ENCODE peak calls at places on chromosomes 4 and X, in ten cellular contexts. I is COLO829; B is right atrium auricular region; P is fibroblast of mammary gland; O is ecto neural progenitor cell; Y is dorsolateral prefrontal cortex; A is NCI-H2171 treated with DMSO at 0.1 percent for 48 hours; T is CD4-positive, CD25-positive, alpha-beta regulatory T cell; U is hepatocyte; M is brain microvascular endothelial cell. X is an unnamed sample.

GRCh38 chrX:78375894-78376293 is 48.5 kb upstream of the CYSLTR1 start:
- DNase-seq in I (no peak), B (no peak), P (no peak), O (no peak), Y (no peak), A (no peak), T (no peak), U (peak; percentile 9), M (no peak), X (peak; percentile 11)

GRCh38 chr4:17595471-17596005 is 18.5 kb downstream of the LAP3 start:
- DNase-seq in I (no peak), B (no peak), P (no peak), O (no peak), Y (no peak), A (no peak), T (no peak), U (no peak), M (no peak), X (no peak)

GRCh38 chrX:54950730-54951375 is 30.2 kb downstream of the TRO start:
- DNase-seq in I (no peak), B (no peak), P (no peak), O (no peak), Y (no peak), A (peak; percentile 18), T (no peak), U (no peak), M (no peak), X (no peak)

GRCh38 chr4:13706716-13707115 is 79.2 kb upstream of the BOD1L1 start:
- DNase-seq in I (no peak), B (no peak), P (no peak), O (no peak), Y (no peak), A (no peak), T (no peak), U (no peak), M (no peak), X (no peak)

GRCh38 chrX:17242470-17242869 is 132.5 kb upstream of the NHS start:
- DNase-seq in I (no peak), B (peak; percentile 59), P (peak; percentile 61), O (peak; percentile 52), Y (no peak), A (peak; percentile 65), T (peak; percentile 1), U (peak; percentile 62), M (peak; percentile 50), X (peak; percentile 7)

GRCh38 chr4:186651624-186652023 is 72.0 kb downstream of the FAT1 start:
- DNase-seq in I (no peak), B (peak; percentile 77), P (no peak), O (peak; percentile 51), Y (peak; percentile 73), A (no peak), T (no peak), U (peak; percentile 60), M (peak; percentile 72), X (no peak)

GRCh38 chr4:150280081-150280950 is 202.1 kb downstream of the DCLK2 start:
- DNase-seq in I (peak; percentile 30), B (no peak), P (peak; percentile 83), O (no peak), Y (no peak), A (no peak), T (no peak), U (peak; percentile 11), M (peak; percentile 88), X (no peak)

GRCh38 chr4:117417856-117418255 is 332.5 kb upstream of the TRAM1L1 start:
- DNase-seq in I (no peak), B (no peak), P (no peak), O (no peak), Y (no peak), A (no peak), T (no peak), U (no peak), M (no peak), X (no peak)

GRCh38 chr4:5812506-5813229 is 80.2 kb downstream of the CRMP1 start:
- DNase-seq in I (peak; percentile 38), B (no peak), P (peak; percentile 84), O (no peak), Y (no peak), A (peak; percentile 57), T (no peak), U (peak; percentile 84), M (peak; percentile 49), X (no peak)

GRCh38 chrX:29477878-29478277 is 737.5 kb upstream of the MAGEB2 start:
- DNase-seq in I (no peak), B (no peak), P (no peak), O (no peak), Y (no peak), A (no peak), T (no peak), U (no peak), M (no peak), X (no peak)

GRCh38 chr4:38660838-38661237 is 3.2 kb upstream of the KLF3 start:
- DNase-seq in I (no peak), B (no peak), P (no peak), O (no peak), Y (no peak), A (no peak), T (no peak), U (no peak), M (no peak), X (no peak)

GRCh38 chr4:55435136-55435535 is 39.4 kb downstream of the TMEM165 start:
- DNase-seq in I (no peak), B (no peak), P (peak; percentile 49), O (no peak), Y (no peak), A (no peak), T (no peak), U (peak; percentile 30), M (no peak), X (no peak)

GRCh38 chr4:77956917-77957316 is 94.3 kb downstream of the MRPL1 start:
- DNase-seq in I (no peak), B (no peak), P (no peak), O (no peak), Y (no peak), A (no peak), T (no peak), U (no peak), M (no peak), X (no peak)

GRCh38 chrX:123171781-123172180 is 12.3 kb upstream of the GRIA3 start:
- DNase-seq in I (no peak), B (no peak), P (peak; percentile 61), O (no peak), Y (no peak), A (no peak), T (no peak), U (no peak), M (peak; percentile 79), X (no peak)

GRCh38 chr4:40980318-40980883 is 230.6 kb downstream of the NSUN7 start:
- DNase-seq in I (no peak), B (no peak), P (no peak), O (no peak), Y (no peak), A (no peak), T (no peak), U (no peak), M (no peak), X (no peak)

GRCh38 chr4:167989815-167990214 is 102.5 kb upstream of the ANXA10 start:
- DNase-seq in I (no peak), B (no peak), P (no peak), O (no peak), Y (no peak), A (no peak), T (no peak), U (no peak), M (no peak), X (no peak)

GRCh38 chr4:24988776-24989175 is 42.0 kb downstream of the LGI2 start:
- DNase-seq in I (peak; percentile 68), B (no peak), P (peak; percentile 62), O (peak; percentile 55), Y (no peak), A (no peak), T (no peak), U (peak; percentile 26), M (peak; percentile 33), X (no peak)

GRCh38 chr4:7481227-7481626 is 46.5 kb upstream of the PSAPL1 start:
- DNase-seq in I (no peak), B (no peak), P (no peak), O (no peak), Y (no peak), A (no peak), T (no peak), U (no peak), M (no peak), X (no peak)

GRCh38 chr4:132694775-132695174 is 454.3 kb upstream of the PCDH10 start:
- DNase-seq in I (no peak), B (no peak), P (no peak), O (no peak), Y (no peak), A (no peak), T (no peak), U (no peak), M (no peak), X (no peak)

GRCh38 chr4:7217453-7218310 is 25.3 kb downstream of the SORCS2 start:
- DNase-seq in I (no peak), B (no peak), P (no peak), O (no peak), Y (no peak), A (no peak), T (no peak), U (peak; percentile 31), M (no peak), X (no peak)

GRCh38 chr4:181938641-181939040 is 304.6 kb upstream of the TENM3 start:
- DNase-seq in I (peak; percentile 74), B (no peak), P (no peak), O (no peak), Y (no peak), A (no peak), T (no peak), U (no peak), M (no peak), X (no peak)

GRCh38 chrX:103399744-103400143 is 23.4 kb downstream of the BEX3 start:
- DNase-seq in I (no peak), B (no peak), P (no peak), O (no peak), Y (no peak), A (no peak), T (no peak), U (no peak), M (no peak), X (no peak)

GRCh38 chrX:38882894-38883620 is 81.8 kb downstream of the MID1IP1 start:
- DNase-seq in I (no peak), B (no peak), P (peak; percentile 96), O (no peak), Y (no peak), A (no peak), T (no peak), U (no peak), M (peak; percentile 60), X (no peak)

GRCh38 chrX:8204169-8204935 is 33.3 kb upstream of the VCX2 start:
- DNase-seq in I (no peak), B (no peak), P (no peak), O (no peak), Y (no peak), A (no peak), T (no peak), U (no peak), M (no peak), X (no peak)

GRCh38 chrX:153727108-153727931 is 2.7 kb downstream of the ABCD1 start:
- DNase-seq in I (no peak), B (no peak), P (no peak), O (no peak), Y (peak; percentile 75), A (no peak), T (no peak), U (no peak), M (no peak), X (no peak)

GRCh38 chrX:24799078-24799477 is 105.4 kb downstream of the POLA1 start:
- DNase-seq in I (no peak), B (no peak), P (no peak), O (no peak), Y (no peak), A (no peak), T (no peak), U (no peak), M (no peak), X (no peak)

GRCh38 chrX:9258346-9259104 is 206.3 kb upstream of the TBL1X start:
- DNase-seq in I (no peak), B (no peak), P (no peak), O (no peak), Y (no peak), A (no peak), T (no peak), U (no peak), M (no peak), X (no peak)

GRCh38 chrX:40844476-40844875 is 109.1 kb upstream of the MED14 start:
- DNase-seq in I (no peak), B (no peak), P (no peak), O (no peak), Y (no peak), A (no peak), T (no peak), U (no peak), M (peak; percentile 33), X (no peak)

X was measured in CD4-positive, alpha-beta memory T cell.